ENCODE peak calls at places on chromosomes 6 and 20, in six cellular contexts. N is fibroblast of villous mesenchyme, K is cardiac fibroblast, P is fibroblast of the aortic adventitia, O is BE2C, E is IMR-90. T is an unnamed sample.

GRCh38 chr20:49594143-49594928 is 26.4 kb upstream of the PTGIS start:
- DNase-seq in N (peak; percentile 89), K (peak; percentile 69), P (peak; percentile 98), O (no peak), E (peak; percentile 87), T (peak; percentile 87)

GRCh38 chr6:15547379-15547778 is 115.4 kb downstream of the DTNBP1 start:
- DNase-seq in N (peak; percentile 90), K (no peak), P (no peak), O (no peak), E (peak; percentile 85), T (peak; percentile 59)

GRCh38 chr6:163956571-163957407 is 542.3 kb downstream of the QKI start:
- DNase-seq in N (peak; percentile 69), K (peak; percentile 84), P (peak; percentile 64), O (peak; percentile 81), E (peak; percentile 78), T (peak; percentile 85)

GRCh38 chr20:57618091-57618765 is 2.0 kb downstream of the ZBP1 start:
- DNase-seq in N (no peak), K (no peak), P (no peak), O (no peak), E (no peak), T (no peak)

GRCh38 chr6:101114703-101115102 is 233.6 kb upstream of the ASCC3 start:
- DNase-seq in N (peak; percentile 25), K (peak; percentile 62), P (peak; percentile 55), O (peak; percentile 28), E (peak; percentile 20), T (peak; percentile 62)

GRCh38 chr6:38131527-38131965 is 312.0 kb downstream of the ZFAND3 start:
- DNase-seq in N (peak; percentile 92), K (peak; percentile 96), P (peak; percentile 98), O (no peak), E (peak; percentile 99), T (peak; percentile 94)

GRCh38 chr6:113860165-113860955 is 3.2 kb downstream of the MARCKS start:
- DNase-seq in N (peak; percentile 54), K (peak; percentile 62), P (peak; percentile 70), O (peak; percentile 42), E (peak; percentile 45), T (peak; percentile 63)

GRCh38 chr6:90646936-90647335 is 60.1 kb upstream of the MAP3K7 start:
- DNase-seq in N (no peak), K (no peak), P (no peak), O (no peak), E (peak; percentile 11), T (no peak)

GRCh38 chr6:107330190-107330589 is 129.2 kb downstream of the PDSS2 start:
- DNase-seq in N (no peak), K (no peak), P (no peak), O (no peak), E (no peak), T (no peak)

GRCh38 chr6:6970851-6971250 is 136.9 kb upstream of the RREB1 start:
- DNase-seq in N (no peak), K (no peak), P (no peak), O (no peak), E (no peak), T (no peak)

GRCh38 chr6:170147832-170148708 is 142.8 kb downstream of the DLL1 start:
- DNase-seq in N (no peak), K (no peak), P (no peak), O (peak; percentile 19), E (no peak), T (no peak)

GRCh38 chr6:110625883-110626282 is 149.5 kb upstream of the SLC22A16 start:
- DNase-seq in N (no peak), K (peak; percentile 21), P (peak; percentile 53), O (no peak), E (peak; percentile 63), T (peak; percentile 42)

GRCh38 chr6:145318952-145319351 is 416.4 kb downstream of the EPM2A start:
- DNase-seq in N (no peak), K (no peak), P (no peak), O (no peak), E (no peak), T (no peak)

GRCh38 chr6:110355727-110356126 is 2.4 kb downstream of the METTL24 start:
- DNase-seq in N (no peak), K (no peak), P (no peak), O (no peak), E (no peak), T (no peak)

GRCh38 chr20:3754258-3754595 is 13.3 kb downstream of the ADISSP start:
- DNase-seq in N (no peak), K (no peak), P (no peak), O (no peak), E (no peak), T (no peak)

GRCh38 chr6:95203153-95203754 is 374.1 kb upstream of the MANEA start:
- DNase-seq in N (peak; percentile 5), K (peak; percentile 61), P (peak; percentile 28), O (peak; percentile 65), E (peak; percentile 45), T (peak; percentile 76)

GRCh38 chr6:34515473-34516387 is 40.4 kb downstream of the SPDEF start:
- DNase-seq in N (no peak), K (no peak), P (no peak), O (no peak), E (no peak), T (no peak)

GRCh38 chr6:149065658-149066556 is 251.6 kb upstream of the TAB2 start:
- DNase-seq in N (no peak), K (peak; percentile 19), P (peak; percentile 63), O (no peak), E (no peak), T (peak; percentile 28)

GRCh38 chr20:59827138-59828056 is 106.0 kb downstream of the SYCP2 start:
- DNase-seq in N (no peak), K (no peak), P (no peak), O (no peak), E (no peak), T (no peak)

GRCh38 chr20:53735536-53736050 is 142.0 kb upstream of the ZNF217 start:
- DNase-seq in N (peak; percentile 97), K (peak; percentile 97), P (peak; percentile 85), O (no peak), E (peak; percentile 92), T (peak; percentile 97)

GRCh38 chr20:38764563-38765355 is 16.5 kb downstream of the ACTR5 start:
- DNase-seq in N (peak; percentile 84), K (peak; percentile 90), P (peak; percentile 86), O (no peak), E (peak; percentile 93), T (peak; percentile 87)

GRCh38 chr20:47951521-47951951 is 166.3 kb upstream of the SULF2 start:
- DNase-seq in N (peak; percentile 7), K (no peak), P (no peak), O (no peak), E (peak; percentile 17), T (peak; percentile 25)

DNA sequence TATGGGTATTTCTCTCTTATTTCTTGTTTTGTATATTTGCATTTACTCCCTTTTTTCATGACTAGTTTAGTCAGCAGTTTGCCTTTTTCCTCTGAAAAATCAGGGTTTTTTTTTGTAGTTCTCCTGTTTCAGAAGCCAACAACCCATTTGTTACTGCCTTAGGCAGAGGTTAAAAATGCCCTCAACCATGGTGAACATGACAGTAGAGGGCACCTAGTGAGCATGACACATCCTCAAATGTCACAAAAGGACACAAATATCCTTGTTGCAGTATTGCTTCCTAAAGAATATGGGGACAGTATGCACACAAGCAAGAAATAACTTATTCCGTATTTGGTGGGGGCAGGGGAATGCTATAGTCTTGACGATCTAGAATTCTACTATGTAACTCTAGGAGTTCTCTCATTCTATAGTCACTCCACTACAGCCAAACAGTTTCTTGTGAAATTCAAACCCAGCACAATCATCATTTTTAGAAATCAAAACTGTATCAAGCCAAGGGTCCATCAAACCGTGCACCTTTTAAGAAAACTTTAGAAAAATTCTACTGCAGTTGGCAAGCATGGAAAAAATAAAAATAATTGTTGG is 47.0 kb downstream of the GOPC start:
- DNase-seq in N (no peak), K (no peak), P (no peak), O (no peak), E (no peak), T (peak; percentile 21)
- TF ChIP-seq CTCF in N (no peak), K (no peak), P (no peak), O (no peak), E (no peak), T (no peak)

GRCh38 chr6:159941286-159942113 is 27.4 kb upstream of the IGF2R start:
- DNase-seq in N (peak; percentile 53), K (peak; percentile 83), P (peak; percentile 76), O (no peak), E (peak; percentile 57), T (peak; percentile 83)
- H3K4me3 ChIP-seq in N (no peak overlapping the region), K (no peak overlapping the region), P (no peak overlapping the region), O (no peak overlapping the region), E (no peak overlapping the region), T (no peak overlapping the region)

DNA sequence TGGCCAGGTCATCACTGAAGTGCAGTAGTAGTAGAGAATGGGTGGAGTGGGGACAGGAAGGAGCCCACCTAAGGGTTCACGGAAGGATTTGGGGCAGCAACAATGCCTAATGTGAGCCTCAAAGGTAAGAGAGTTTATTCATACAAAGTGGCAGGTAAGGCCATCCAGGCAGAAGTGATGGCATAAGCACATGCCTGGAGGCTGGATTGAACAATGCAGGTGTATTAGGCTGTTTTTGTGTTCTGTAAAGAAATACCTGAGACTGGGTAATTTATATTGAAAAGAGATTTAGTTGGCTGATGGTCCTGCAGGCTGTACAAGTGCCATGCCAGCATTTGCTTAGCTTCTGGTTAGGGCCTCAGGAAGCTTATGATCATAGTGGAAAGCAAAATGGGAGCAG is 48.3 kb downstream of the CLIC5 start:
- DNase-seq in N (no peak), K (no peak), P (no peak), O (no peak), E (no peak), T (no peak)
- TF ChIP-seq CTCF in N (no peak), K (no peak), P (no peak), O (no peak), E (no peak), T (no peak)

DNA sequence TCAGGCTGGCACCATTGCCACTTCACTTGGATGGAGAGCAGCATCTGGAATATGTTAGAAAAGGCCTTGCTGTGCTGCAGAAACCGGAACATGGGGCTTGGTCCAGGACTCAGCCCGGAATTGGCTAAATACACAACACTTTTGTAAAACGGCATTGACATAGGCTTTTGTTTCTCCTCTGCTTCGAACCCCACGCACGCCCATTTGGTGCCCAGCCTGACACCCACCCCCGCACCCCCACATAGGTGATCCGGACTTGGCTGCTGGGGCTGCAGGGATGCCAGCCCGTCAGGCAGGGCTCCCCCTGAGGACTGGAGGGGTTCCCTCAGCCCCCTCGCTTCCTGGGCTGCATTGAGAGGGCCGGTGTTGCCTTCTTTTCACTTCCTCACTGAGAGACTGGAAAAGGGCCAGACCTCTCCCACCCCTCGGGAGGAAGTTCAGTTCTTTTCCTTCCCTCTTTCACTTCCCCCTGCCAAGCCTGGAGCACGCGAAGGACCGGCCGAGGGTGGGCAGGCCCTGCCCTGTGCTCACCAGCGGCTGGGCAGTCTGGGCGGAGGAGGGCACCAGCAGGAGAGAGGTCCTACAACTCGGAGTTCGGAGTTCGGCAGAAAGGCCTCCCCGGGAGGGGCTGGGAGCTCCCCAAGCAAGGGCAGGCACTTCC is 17.9 kb upstream of the CST3 start:
- DNase-seq in N (no peak), K (no peak), P (peak; percentile 50), O (no peak), E (no peak), T (no peak)
- H3K4me3 ChIP-seq in N (no peak overlapping the region), K (no peak overlapping the region), P (no peak overlapping the region), O (no peak overlapping the region), E (no peak overlapping the region), T (no peak overlapping the region)